ENCODE peak calls at places on chromosomes 11 and 22, in ten cellular contexts. One of them, this sample, is unnamed. For H3K4me1, the result is how much of the 10 kb centered on the place peaks cover.

GRCh38 chr11:40281055-40281580 is 1178.3 kb downstream of the LRRC4C start:
- DNase-seq in neuronal stem cell: no peak
- DNase-seq in HepG2: no peak
- DNase-seq in MM.1S: no peak
- DNase-seq in colonic mucosa: no peak
- DNase-seq in IMR-90: no peak
- DNase-seq in endothelial cell of umbilical vein: no peak
- DNase-seq in mesendoderm: peak
- DNase-seq in HCT116: no peak
- DNase-seq in kidney: no peak
- DNase-seq in this sample: no peak

GRCh38 chr11:98565311-98565710 is 455.4 kb upstream of the CNTN5 start:
- DNase-seq in neuronal stem cell: no peak
- DNase-seq in HepG2: no peak
- DNase-seq in MM.1S: no peak
- DNase-seq in colonic mucosa: no peak
- DNase-seq in IMR-90: no peak
- DNase-seq in endothelial cell of umbilical vein: no peak
- DNase-seq in mesendoderm: no peak
- DNase-seq in HCT116: no peak
- DNase-seq in kidney: no peak
- DNase-seq in this sample: no peak

GRCh38 chr11:72856065-72856464 is 41.9 kb downstream of the ATG16L2 start:
- DNase-seq in neuronal stem cell: no peak
- DNase-seq in HepG2: no peak
- DNase-seq in MM.1S: no peak
- DNase-seq in colonic mucosa: no peak
- DNase-seq in IMR-90: no peak
- DNase-seq in endothelial cell of umbilical vein: peak
- DNase-seq in mesendoderm: no peak
- DNase-seq in HCT116: no peak
- DNase-seq in kidney: no peak
- DNase-seq in this sample: no peak

GRCh38 chr11:76239483-76240142 is 33.3 kb upstream of the WNT11 start:
- DNase-seq in neuronal stem cell: no peak
- DNase-seq in HepG2: peak
- DNase-seq in MM.1S: no peak
- DNase-seq in colonic mucosa: no peak
- DNase-seq in IMR-90: no peak
- DNase-seq in endothelial cell of umbilical vein: no peak
- DNase-seq in mesendoderm: no peak
- DNase-seq in HCT116: no peak
- DNase-seq in kidney: peak
- DNase-seq in this sample: no peak

GRCh38 chr11:87304350-87304749 is 266.6 kb downstream of the TMEM135 start:
- DNase-seq in neuronal stem cell: no peak
- DNase-seq in HepG2: no peak
- DNase-seq in MM.1S: no peak
- DNase-seq in colonic mucosa: no peak
- DNase-seq in IMR-90: no peak
- DNase-seq in endothelial cell of umbilical vein: no peak
- DNase-seq in mesendoderm: peak
- DNase-seq in HCT116: no peak
- DNase-seq in kidney: no peak
- DNase-seq in this sample: no peak

GRCh38 chr11:127454856-127455255 is 454.3 kb upstream of the KIRREL3 start:
- DNase-seq in neuronal stem cell: no peak
- DNase-seq in HepG2: no peak
- DNase-seq in MM.1S: no peak
- DNase-seq in colonic mucosa: no peak
- DNase-seq in IMR-90: no peak
- DNase-seq in endothelial cell of umbilical vein: no peak
- DNase-seq in mesendoderm: peak
- DNase-seq in HCT116: no peak
- DNase-seq in kidney: no peak
- DNase-seq in this sample: no peak

GRCh38 chr11:88631497-88631896 is 294.0 kb upstream of the CTSC start:
- DNase-seq in neuronal stem cell: peak
- DNase-seq in HepG2: no peak
- DNase-seq in MM.1S: no peak
- DNase-seq in colonic mucosa: no peak
- DNase-seq in IMR-90: peak
- DNase-seq in endothelial cell of umbilical vein: no peak
- DNase-seq in mesendoderm: peak
- DNase-seq in HCT116: peak
- DNase-seq in kidney: no peak
- DNase-seq in this sample: peak

GRCh38 chr11:1225386-1226225 is 2.7 kb downstream of the MUC5B start:
- DNase-seq in neuronal stem cell: no peak
- DNase-seq in HepG2: no peak
- DNase-seq in MM.1S: no peak
- DNase-seq in colonic mucosa: peak
- DNase-seq in IMR-90: no peak
- DNase-seq in endothelial cell of umbilical vein: no peak
- DNase-seq in mesendoderm: no peak
- DNase-seq in HCT116: no peak
- DNase-seq in kidney: peak
- DNase-seq in this sample: no peak

GRCh38 chr11:109859325-109859724 is 233.9 kb upstream of the ZC3H12C start:
- DNase-seq in neuronal stem cell: no peak
- DNase-seq in HepG2: peak
- DNase-seq in MM.1S: no peak
- DNase-seq in colonic mucosa: no peak
- DNase-seq in IMR-90: peak
- DNase-seq in endothelial cell of umbilical vein: peak
- DNase-seq in mesendoderm: no peak
- DNase-seq in HCT116: peak
- DNase-seq in kidney: no peak
- DNase-seq in this sample: peak

GRCh38 chr11:76824980-76825725 is 35.6 kb upstream of the ACER3 start:
- DNase-seq in neuronal stem cell: no peak
- DNase-seq in HepG2: no peak
- DNase-seq in MM.1S: no peak
- DNase-seq in colonic mucosa: peak
- DNase-seq in IMR-90: peak
- DNase-seq in endothelial cell of umbilical vein: peak
- DNase-seq in mesendoderm: no peak
- DNase-seq in HCT116: no peak
- DNase-seq in kidney: no peak
- DNase-seq in this sample: peak

GRCh38 chr11:100619484-100619883 is 67.6 kb upstream of the ARHGAP42 start:
- DNase-seq in neuronal stem cell: no peak
- DNase-seq in HepG2: no peak
- DNase-seq in MM.1S: peak
- DNase-seq in colonic mucosa: no peak
- DNase-seq in IMR-90: peak
- DNase-seq in endothelial cell of umbilical vein: peak
- DNase-seq in mesendoderm: peak
- DNase-seq in HCT116: no peak
- DNase-seq in kidney: no peak
- DNase-seq in this sample: peak

GRCh38 chr11:67409261-67409666 is 5.4 kb downstream of the TBC1D10C start:
- DNase-seq in neuronal stem cell: no peak
- DNase-seq in HepG2: no peak
- DNase-seq in MM.1S: peak
- DNase-seq in colonic mucosa: no peak
- DNase-seq in IMR-90: no peak
- DNase-seq in endothelial cell of umbilical vein: no peak
- DNase-seq in mesendoderm: no peak
- DNase-seq in HCT116: no peak
- DNase-seq in kidney: peak
- DNase-seq in this sample: no peak

GRCh38 chr11:47204633-47204989 is 10.2 kb upstream of the DDB2 start:
- DNase-seq in neuronal stem cell: no peak
- DNase-seq in HepG2: no peak
- DNase-seq in MM.1S: no peak
- DNase-seq in colonic mucosa: no peak
- DNase-seq in IMR-90: peak
- DNase-seq in endothelial cell of umbilical vein: no peak
- DNase-seq in mesendoderm: peak
- DNase-seq in HCT116: no peak
- DNase-seq in kidney: no peak
- DNase-seq in this sample: peak

GRCh38 chr22:21014202-21015050 is 539 bp upstream of the P2RX6 start:
- DNase-seq in neuronal stem cell: peak
- DNase-seq in HepG2: peak
- DNase-seq in MM.1S: peak
- DNase-seq in colonic mucosa: peak
- DNase-seq in IMR-90: peak
- DNase-seq in endothelial cell of umbilical vein: peak
- DNase-seq in mesendoderm: peak
- DNase-seq in HCT116: peak
- DNase-seq in kidney: peak
- DNase-seq in this sample: peak

GRCh38 chr22:32531955-32532818 is 57.6 kb downstream of the FBXO7 start:
- DNase-seq in neuronal stem cell: peak
- DNase-seq in HepG2: peak
- DNase-seq in MM.1S: no peak
- DNase-seq in colonic mucosa: peak
- DNase-seq in IMR-90: peak
- DNase-seq in endothelial cell of umbilical vein: peak
- DNase-seq in mesendoderm: peak
- DNase-seq in HCT116: no peak
- DNase-seq in kidney: peak
- DNase-seq in this sample: peak

DNA sequence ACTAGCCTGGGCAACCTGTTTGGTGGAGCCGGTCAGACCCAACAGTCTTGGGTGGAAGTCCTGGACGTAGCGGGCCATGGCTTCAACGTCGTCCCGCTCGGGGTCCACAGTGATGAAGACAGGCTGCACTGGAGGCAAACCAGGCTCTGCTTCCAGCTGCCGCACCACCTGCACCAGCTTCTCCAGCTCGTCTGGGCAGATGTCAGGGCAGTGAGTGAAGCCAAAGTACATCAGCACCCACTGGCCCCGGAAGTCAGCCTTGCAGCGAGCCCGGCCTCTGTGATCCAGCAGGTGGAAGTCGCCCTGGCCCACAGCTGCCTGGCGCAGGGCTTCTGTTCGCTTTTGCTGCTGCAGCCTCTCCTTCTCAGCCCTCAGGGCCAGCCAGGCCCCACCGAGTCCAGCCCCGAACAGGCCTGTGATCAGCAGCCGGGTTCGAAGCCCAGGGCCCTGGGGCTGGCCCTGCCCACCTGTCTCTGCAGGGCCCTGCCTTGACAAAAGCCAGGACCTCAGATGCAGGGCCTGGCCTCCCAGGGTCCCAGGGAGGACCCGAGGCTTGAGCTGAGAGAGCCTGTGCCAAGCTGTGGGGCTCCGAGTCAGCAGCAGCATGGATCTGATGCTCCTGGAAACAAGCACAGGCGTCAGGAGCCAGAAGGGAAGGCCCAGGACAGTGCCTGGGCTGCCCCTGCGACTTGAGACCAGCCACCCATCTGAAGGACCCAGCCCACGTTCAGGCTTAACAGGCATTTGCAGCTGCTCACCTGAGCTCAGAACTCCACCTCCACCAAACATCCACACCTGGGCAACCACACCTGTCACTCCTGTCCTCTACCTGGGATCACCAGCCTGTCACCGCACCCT is 1.4 kb downstream of the SCO2 start:
- DNase-seq in neuronal stem cell: no peak
- DNase-seq in HepG2: no peak
- DNase-seq in MM.1S: no peak
- DNase-seq in colonic mucosa: peak
- DNase-seq in IMR-90: no peak
- DNase-seq in endothelial cell of umbilical vein: no peak
- DNase-seq in mesendoderm: no peak
- DNase-seq in HCT116: no peak
- DNase-seq in kidney: peak
- DNase-seq in this sample: no peak
- H3K9ac ChIP-seq in neuronal stem cell: peak
- H3K9ac ChIP-seq in HepG2: peak
- H3K9ac ChIP-seq in MM.1S: peak
- H3K9ac ChIP-seq in colonic mucosa: peak
- H3K9ac ChIP-seq in IMR-90: peak
- H3K9ac ChIP-seq in endothelial cell of umbilical vein: peak
- H3K9ac ChIP-seq in mesendoderm: peak
- H3K9ac ChIP-seq in HCT116: peak
- H3K9ac ChIP-seq in kidney: peak
- H3K9ac ChIP-seq in this sample: peak

DNA sequence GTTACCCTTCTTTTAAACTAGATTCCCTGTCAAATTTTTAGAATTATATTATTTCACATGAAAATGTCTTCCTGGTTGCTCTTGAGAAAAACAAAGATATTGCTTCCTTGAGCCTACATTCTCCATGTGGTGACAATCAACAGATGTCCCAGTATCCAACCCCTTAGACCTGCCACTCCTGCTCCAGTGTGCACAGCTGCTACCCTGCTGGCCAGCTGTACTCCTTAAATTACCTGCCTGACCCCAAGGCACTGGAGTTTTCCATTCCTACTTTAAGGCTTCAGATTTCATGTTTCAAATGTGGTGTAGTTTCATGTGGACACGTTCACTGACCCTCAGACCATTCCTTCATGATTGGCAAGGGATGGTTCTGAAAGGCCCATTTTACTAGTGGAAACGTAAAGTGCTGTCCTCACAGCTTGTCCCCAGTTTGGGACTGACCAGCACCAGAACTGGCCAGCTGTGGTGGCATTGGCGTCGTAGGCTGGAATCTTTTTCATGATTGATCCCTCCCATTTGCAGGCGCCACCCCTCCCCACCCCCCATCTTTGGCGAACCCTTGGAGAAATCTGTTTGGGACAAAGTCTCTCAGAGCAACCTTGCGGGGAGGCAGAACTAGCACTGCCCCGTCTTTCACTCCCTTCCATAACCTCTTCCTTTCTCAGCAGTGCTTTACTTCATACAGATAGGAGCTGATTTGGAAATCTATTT is 123.5 kb downstream of the DBX1 start:
- DNase-seq in neuronal stem cell: no peak
- DNase-seq in HepG2: no peak
- DNase-seq in MM.1S: no peak
- DNase-seq in colonic mucosa: no peak
- DNase-seq in IMR-90: no peak
- DNase-seq in endothelial cell of umbilical vein: no peak
- DNase-seq in mesendoderm: no peak
- DNase-seq in HCT116: no peak
- DNase-seq in kidney: no peak
- DNase-seq in this sample: no peak
- H3K4me1 ChIP-seq in neuronal stem cell: under half
- H3K4me1 ChIP-seq in HepG2: half or more
- H3K4me1 ChIP-seq in MM.1S: under half
- H3K4me1 ChIP-seq in colonic mucosa: under half
- H3K4me1 ChIP-seq in IMR-90: under half
- H3K4me1 ChIP-seq in endothelial cell of umbilical vein: under half
- H3K4me1 ChIP-seq in mesendoderm: under half
- H3K4me1 ChIP-seq in HCT116: under half
- H3K4me1 ChIP-seq in kidney: under half
- H3K4me1 ChIP-seq in this sample: under half

GRCh38 chr11:65027213-65028067 is at the start of gene SNX15:
- DNase-seq in neuronal stem cell: peak
- DNase-seq in HepG2: peak
- DNase-seq in MM.1S: peak
- DNase-seq in colonic mucosa: peak
- DNase-seq in IMR-90: peak
- DNase-seq in endothelial cell of umbilical vein: peak
- DNase-seq in mesendoderm: peak
- DNase-seq in HCT116: peak
- DNase-seq in kidney: peak
- DNase-seq in this sample: peak
- H3K9ac ChIP-seq in neuronal stem cell: peak
- H3K9ac ChIP-seq in HepG2: peak
- H3K9ac ChIP-seq in MM.1S: peak
- H3K9ac ChIP-seq in colonic mucosa: peak
- H3K9ac ChIP-seq in IMR-90: peak
- H3K9ac ChIP-seq in endothelial cell of umbilical vein: peak
- H3K9ac ChIP-seq in mesendoderm: peak
- H3K9ac ChIP-seq in HCT116: peak
- H3K9ac ChIP-seq in kidney: peak
- H3K9ac ChIP-seq in this sample: peak

GRCh38 chr11:111759375-111759774 is 6.8 kb downstream of the PPP2R1B start:
- DNase-seq in neuronal stem cell: no peak
- DNase-seq in HepG2: no peak
- DNase-seq in MM.1S: no peak
- DNase-seq in colonic mucosa: no peak
- DNase-seq in IMR-90: no peak
- DNase-seq in endothelial cell of umbilical vein: peak
- DNase-seq in mesendoderm: no peak
- DNase-seq in HCT116: no peak
- DNase-seq in kidney: no peak
- DNase-seq in this sample: no peak
- H3K4me1 ChIP-seq in neuronal stem cell: under half
- H3K4me1 ChIP-seq in HepG2: under half
- H3K4me1 ChIP-seq in MM.1S: under half
- H3K4me1 ChIP-seq in colonic mucosa: under half
- H3K4me1 ChIP-seq in IMR-90: under half
- H3K4me1 ChIP-seq in endothelial cell of umbilical vein: under half
- H3K4me1 ChIP-seq in mesendoderm: under half
- H3K4me1 ChIP-seq in HCT116: under half
- H3K4me1 ChIP-seq in kidney: under half
- H3K4me1 ChIP-seq in this sample: under half